ENCODE peak calls at places on chromosomes 7 and 10, in ten cellular contexts. One of them, this sample, is unnamed.

GRCh38 chr10:25758041-25758457 is 176.0 kb upstream of the MYO3A start:
- DNase-seq in transverse colon: no peak
- DNase-seq in fibroblast of mammary gland: peak
- DNase-seq in left ventricle myocardium inferior: no peak
- DNase-seq in choroid plexus epithelial cell: peak
- DNase-seq in thoracic aorta: no peak
- DNase-seq in brain microvascular endothelial cell: peak
- DNase-seq in right atrium auricular region: no peak
- DNase-seq in astrocyte: peak
- DNase-seq in cardiac muscle cell: peak
- DNase-seq in this sample: peak

GRCh38 chr10:31599626-31600504 is 280.8 kb downstream of the ZEB1 start:
- DNase-seq in transverse colon: no peak
- DNase-seq in fibroblast of mammary gland: no peak
- DNase-seq in left ventricle myocardium inferior: no peak
- DNase-seq in choroid plexus epithelial cell: no peak
- DNase-seq in thoracic aorta: no peak
- DNase-seq in brain microvascular endothelial cell: no peak
- DNase-seq in right atrium auricular region: no peak
- DNase-seq in astrocyte: no peak
- DNase-seq in cardiac muscle cell: no peak
- DNase-seq in this sample: no peak

GRCh38 chr7:28149291-28150101 is 31.1 kb downstream of the JAZF1 start:
- DNase-seq in transverse colon: no peak
- DNase-seq in fibroblast of mammary gland: no peak
- DNase-seq in left ventricle myocardium inferior: no peak
- DNase-seq in choroid plexus epithelial cell: no peak
- DNase-seq in thoracic aorta: no peak
- DNase-seq in brain microvascular endothelial cell: no peak
- DNase-seq in right atrium auricular region: no peak
- DNase-seq in astrocyte: no peak
- DNase-seq in cardiac muscle cell: no peak
- DNase-seq in this sample: no peak

GRCh38 chr10:73934074-73934473 is 23.1 kb downstream of the PLAU start:
- DNase-seq in transverse colon: no peak
- DNase-seq in fibroblast of mammary gland: no peak
- DNase-seq in left ventricle myocardium inferior: no peak
- DNase-seq in choroid plexus epithelial cell: no peak
- DNase-seq in thoracic aorta: no peak
- DNase-seq in brain microvascular endothelial cell: no peak
- DNase-seq in right atrium auricular region: no peak
- DNase-seq in astrocyte: no peak
- DNase-seq in cardiac muscle cell: no peak
- DNase-seq in this sample: no peak

GRCh38 chr10:13891542-13892431 is 305.0 kb downstream of the PRPF18 start:
- DNase-seq in transverse colon: no peak
- DNase-seq in fibroblast of mammary gland: peak
- DNase-seq in left ventricle myocardium inferior: peak
- DNase-seq in choroid plexus epithelial cell: no peak
- DNase-seq in thoracic aorta: no peak
- DNase-seq in brain microvascular endothelial cell: no peak
- DNase-seq in right atrium auricular region: no peak
- DNase-seq in astrocyte: no peak
- DNase-seq in cardiac muscle cell: peak
- DNase-seq in this sample: no peak

GRCh38 chr10:130109796-130110235 is 814 bp downstream of the C10orf143 start:
- DNase-seq in transverse colon: peak
- DNase-seq in fibroblast of mammary gland: peak
- DNase-seq in left ventricle myocardium inferior: peak
- DNase-seq in choroid plexus epithelial cell: peak
- DNase-seq in thoracic aorta: peak
- DNase-seq in brain microvascular endothelial cell: peak
- DNase-seq in right atrium auricular region: peak
- DNase-seq in astrocyte: peak
- DNase-seq in cardiac muscle cell: peak
- DNase-seq in this sample: peak

GRCh38 chr7:121985476-121985875 is 112.5 kb downstream of the PTPRZ1 start:
- DNase-seq in transverse colon: no peak
- DNase-seq in fibroblast of mammary gland: no peak
- DNase-seq in left ventricle myocardium inferior: no peak
- DNase-seq in choroid plexus epithelial cell: peak
- DNase-seq in thoracic aorta: no peak
- DNase-seq in brain microvascular endothelial cell: no peak
- DNase-seq in right atrium auricular region: no peak
- DNase-seq in astrocyte: no peak
- DNase-seq in cardiac muscle cell: no peak
- DNase-seq in this sample: no peak

GRCh38 chr10:84499846-84500245 is 171.5 kb downstream of the CCSER2 start:
- DNase-seq in transverse colon: no peak
- DNase-seq in fibroblast of mammary gland: no peak
- DNase-seq in left ventricle myocardium inferior: no peak
- DNase-seq in choroid plexus epithelial cell: peak
- DNase-seq in thoracic aorta: no peak
- DNase-seq in brain microvascular endothelial cell: no peak
- DNase-seq in right atrium auricular region: no peak
- DNase-seq in astrocyte: peak
- DNase-seq in cardiac muscle cell: no peak
- DNase-seq in this sample: no peak

GRCh38 chr10:27360581-27361172 is 120.1 kb upstream of the ACBD5 start:
- DNase-seq in transverse colon: peak
- DNase-seq in fibroblast of mammary gland: peak
- DNase-seq in left ventricle myocardium inferior: peak
- DNase-seq in choroid plexus epithelial cell: peak
- DNase-seq in thoracic aorta: peak
- DNase-seq in brain microvascular endothelial cell: peak
- DNase-seq in right atrium auricular region: peak
- DNase-seq in astrocyte: peak
- DNase-seq in cardiac muscle cell: peak
- DNase-seq in this sample: peak

GRCh38 chr10:12835709-12836108 is 165.8 kb downstream of the CCDC3 start:
- DNase-seq in transverse colon: no peak
- DNase-seq in fibroblast of mammary gland: peak
- DNase-seq in left ventricle myocardium inferior: no peak
- DNase-seq in choroid plexus epithelial cell: peak
- DNase-seq in thoracic aorta: no peak
- DNase-seq in brain microvascular endothelial cell: peak
- DNase-seq in right atrium auricular region: no peak
- DNase-seq in astrocyte: peak
- DNase-seq in cardiac muscle cell: peak
- DNase-seq in this sample: no peak

GRCh38 chr10:125048101-125048864 is 106.4 kb downstream of the ZRANB1 start:
- DNase-seq in transverse colon: peak
- DNase-seq in fibroblast of mammary gland: peak
- DNase-seq in left ventricle myocardium inferior: peak
- DNase-seq in choroid plexus epithelial cell: peak
- DNase-seq in thoracic aorta: no peak
- DNase-seq in brain microvascular endothelial cell: peak
- DNase-seq in right atrium auricular region: peak
- DNase-seq in astrocyte: peak
- DNase-seq in cardiac muscle cell: peak
- DNase-seq in this sample: peak

GRCh38 chr7:159143780-159144755 is 599 bp downstream of the VIPR2 start:
- DNase-seq in transverse colon: no peak
- DNase-seq in fibroblast of mammary gland: no peak
- DNase-seq in left ventricle myocardium inferior: peak
- DNase-seq in choroid plexus epithelial cell: peak
- DNase-seq in thoracic aorta: no peak
- DNase-seq in brain microvascular endothelial cell: no peak
- DNase-seq in right atrium auricular region: no peak
- DNase-seq in astrocyte: no peak
- DNase-seq in cardiac muscle cell: no peak
- DNase-seq in this sample: no peak

GRCh38 chr10:667096-667495 is 22.4 kb downstream of the DIP2C start:
- DNase-seq in transverse colon: peak
- DNase-seq in fibroblast of mammary gland: no peak
- DNase-seq in left ventricle myocardium inferior: no peak
- DNase-seq in choroid plexus epithelial cell: no peak
- DNase-seq in thoracic aorta: no peak
- DNase-seq in brain microvascular endothelial cell: no peak
- DNase-seq in right atrium auricular region: no peak
- DNase-seq in astrocyte: no peak
- DNase-seq in cardiac muscle cell: no peak
- DNase-seq in this sample: no peak

GRCh38 chr7:52811537-52811936 is 223.9 kb upstream of the POM121L12 start:
- DNase-seq in transverse colon: no peak
- DNase-seq in fibroblast of mammary gland: no peak
- DNase-seq in left ventricle myocardium inferior: no peak
- DNase-seq in choroid plexus epithelial cell: no peak
- DNase-seq in thoracic aorta: no peak
- DNase-seq in brain microvascular endothelial cell: no peak
- DNase-seq in right atrium auricular region: no peak
- DNase-seq in astrocyte: no peak
- DNase-seq in cardiac muscle cell: no peak
- DNase-seq in this sample: no peak

GRCh38 chr7:53101026-53101425 is 65.6 kb downstream of the POM121L12 start:
- DNase-seq in transverse colon: no peak
- DNase-seq in fibroblast of mammary gland: no peak
- DNase-seq in left ventricle myocardium inferior: no peak
- DNase-seq in choroid plexus epithelial cell: no peak
- DNase-seq in thoracic aorta: no peak
- DNase-seq in brain microvascular endothelial cell: no peak
- DNase-seq in right atrium auricular region: no peak
- DNase-seq in astrocyte: no peak
- DNase-seq in cardiac muscle cell: no peak
- DNase-seq in this sample: no peak

GRCh38 chr7:17009007-17009719 is 127.4 kb upstream of the AGR3 start:
- DNase-seq in transverse colon: no peak
- DNase-seq in fibroblast of mammary gland: peak
- DNase-seq in left ventricle myocardium inferior: no peak
- DNase-seq in choroid plexus epithelial cell: peak
- DNase-seq in thoracic aorta: no peak
- DNase-seq in brain microvascular endothelial cell: no peak
- DNase-seq in right atrium auricular region: no peak
- DNase-seq in astrocyte: no peak
- DNase-seq in cardiac muscle cell: peak
- DNase-seq in this sample: no peak

DNA sequence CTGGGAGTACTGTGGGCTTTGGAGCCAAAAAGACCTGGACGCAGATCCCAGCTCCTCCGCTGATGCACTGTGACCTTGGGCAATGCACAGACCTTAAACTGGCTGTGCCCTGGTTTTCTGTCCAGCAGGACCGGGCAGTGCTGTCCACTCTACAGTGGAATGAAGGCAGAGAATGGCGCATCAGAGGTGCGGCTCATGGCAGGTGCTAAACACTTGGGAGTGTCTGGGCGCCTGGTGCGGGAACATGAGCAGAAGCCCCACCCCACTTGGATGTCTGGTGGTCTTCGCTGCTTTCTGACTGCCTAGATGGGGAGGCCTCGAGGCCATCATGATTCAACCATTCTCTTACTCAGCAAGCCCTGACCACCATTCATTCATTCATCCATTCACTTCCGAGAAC is 153.7 kb downstream of the GRK5 start:
- DNase-seq in transverse colon: no peak
- DNase-seq in fibroblast of mammary gland: no peak
- DNase-seq in left ventricle myocardium inferior: no peak
- DNase-seq in choroid plexus epithelial cell: no peak
- DNase-seq in thoracic aorta: no peak
- DNase-seq in brain microvascular endothelial cell: no peak
- DNase-seq in right atrium auricular region: no peak
- DNase-seq in astrocyte: no peak
- DNase-seq in cardiac muscle cell: no peak
- DNase-seq in this sample: no peak
- TF ChIP-seq CTCF in transverse colon: no peak
- TF ChIP-seq CTCF in fibroblast of mammary gland: no peak
- TF ChIP-seq CTCF in left ventricle myocardium inferior: no peak
- TF ChIP-seq CTCF in choroid plexus epithelial cell: no peak
- TF ChIP-seq CTCF in thoracic aorta: no peak
- TF ChIP-seq CTCF in brain microvascular endothelial cell: no peak
- TF ChIP-seq CTCF in right atrium auricular region: no peak
- TF ChIP-seq CTCF in astrocyte: no peak
- TF ChIP-seq CTCF in cardiac muscle cell: no peak
- TF ChIP-seq CTCF in this sample: no peak

DNA sequence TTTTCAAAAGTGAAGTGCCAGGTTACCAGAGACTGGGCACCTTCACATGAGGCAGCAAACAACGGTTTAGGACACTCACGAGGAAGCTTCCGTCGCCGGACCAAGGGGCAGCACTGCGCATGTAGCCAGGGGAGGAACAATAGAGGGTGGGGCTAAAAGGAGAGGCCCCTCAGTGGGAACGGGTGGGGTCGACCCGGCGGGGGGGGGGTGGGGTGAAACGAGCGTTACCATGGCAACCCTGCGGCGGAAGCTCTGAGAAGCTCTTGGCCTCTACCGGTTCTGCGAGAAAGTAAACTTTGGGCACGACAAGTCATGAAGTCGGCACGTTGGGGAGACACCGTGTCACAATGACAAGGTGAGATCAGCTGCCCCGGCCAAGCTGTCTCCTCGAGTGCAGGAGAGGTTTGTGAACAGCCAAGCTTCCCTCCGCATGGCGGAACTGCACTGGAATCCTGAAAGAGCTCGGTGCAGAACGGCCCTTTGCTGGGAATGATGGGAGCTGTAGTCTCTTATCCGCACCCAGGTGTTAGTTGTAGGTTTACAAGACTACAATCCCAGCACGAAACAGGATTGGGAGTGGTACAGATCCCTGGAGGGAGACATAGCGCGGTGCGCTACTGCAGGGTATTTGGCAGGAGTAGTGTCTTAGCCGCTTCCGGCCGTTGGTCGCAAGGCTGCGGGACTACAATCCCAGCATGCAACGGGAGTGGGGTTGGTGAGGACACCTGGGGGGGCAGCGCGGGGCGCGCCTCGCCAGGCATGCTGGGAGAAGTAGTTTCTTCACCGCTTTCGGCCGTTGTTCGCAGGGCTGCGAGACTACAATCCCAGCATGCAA is 72.8 kb upstream of the ZNF722 start:
- DNase-seq in transverse colon: peak
- DNase-seq in fibroblast of mammary gland: peak
- DNase-seq in left ventricle myocardium inferior: peak
- DNase-seq in choroid plexus epithelial cell: peak
- DNase-seq in thoracic aorta: peak
- DNase-seq in brain microvascular endothelial cell: no peak
- DNase-seq in right atrium auricular region: no peak
- DNase-seq in astrocyte: no peak
- DNase-seq in cardiac muscle cell: peak
- DNase-seq in this sample: no peak
- H3K4me3 ChIP-seq in transverse colon: peak
- H3K4me3 ChIP-seq in fibroblast of mammary gland: peak
- H3K4me3 ChIP-seq in left ventricle myocardium inferior: peak
- H3K4me3 ChIP-seq in choroid plexus epithelial cell: no peak
- H3K4me3 ChIP-seq in thoracic aorta: peak
- H3K4me3 ChIP-seq in brain microvascular endothelial cell: no peak
- H3K4me3 ChIP-seq in right atrium auricular region: peak
- H3K4me3 ChIP-seq in astrocyte: no peak
- H3K4me3 ChIP-seq in cardiac muscle cell: no peak
- H3K4me3 ChIP-seq in this sample: no peak

GRCh38 chr7:90520484-90520883 is 51.0 kb downstream of the PTTG1IP2 start:
- DNase-seq in transverse colon: no peak
- DNase-seq in fibroblast of mammary gland: peak
- DNase-seq in left ventricle myocardium inferior: no peak
- DNase-seq in choroid plexus epithelial cell: peak
- DNase-seq in thoracic aorta: no peak
- DNase-seq in brain microvascular endothelial cell: no peak
- DNase-seq in right atrium auricular region: no peak
- DNase-seq in astrocyte: no peak
- DNase-seq in cardiac muscle cell: peak
- DNase-seq in this sample: no peak
- TF ChIP-seq CTCF in transverse colon: peak
- TF ChIP-seq CTCF in fibroblast of mammary gland: peak
- TF ChIP-seq CTCF in left ventricle myocardium inferior: peak
- TF ChIP-seq CTCF in choroid plexus epithelial cell: peak
- TF ChIP-seq CTCF in thoracic aorta: no peak
- TF ChIP-seq CTCF in brain microvascular endothelial cell: peak
- TF ChIP-seq CTCF in right atrium auricular region: no peak
- TF ChIP-seq CTCF in astrocyte: peak
- TF ChIP-seq CTCF in cardiac muscle cell: peak
- TF ChIP-seq CTCF in this sample: peak

GRCh38 chr7:12212051-12212485 is 974 bp downstream of the TMEM106B start:
- DNase-seq in transverse colon: no peak
- DNase-seq in fibroblast of mammary gland: peak
- DNase-seq in left ventricle myocardium inferior: no peak
- DNase-seq in choroid plexus epithelial cell: peak
- DNase-seq in thoracic aorta: no peak
- DNase-seq in brain microvascular endothelial cell: no peak
- DNase-seq in right atrium auricular region: no peak
- DNase-seq in astrocyte: peak
- DNase-seq in cardiac muscle cell: peak
- DNase-seq in this sample: no peak
- H3K4me3 ChIP-seq in transverse colon: peak
- H3K4me3 ChIP-seq in fibroblast of mammary gland: peak
- H3K4me3 ChIP-seq in left ventricle myocardium inferior: peak
- H3K4me3 ChIP-seq in choroid plexus epithelial cell: peak
- H3K4me3 ChIP-seq in thoracic aorta: peak
- H3K4me3 ChIP-seq in brain microvascular endothelial cell: peak
- H3K4me3 ChIP-seq in right atrium auricular region: peak
- H3K4me3 ChIP-seq in astrocyte: peak
- H3K4me3 ChIP-seq in cardiac muscle cell: peak
- H3K4me3 ChIP-seq in this sample: peak

This sample was measured in kidney epithelial cell.